ENCODE peak calls at places on chromosomes 4 and X, in seven cellular contexts. N is thyroid gland; F is Panc1; Z is endodermal cell; L is DND-41; P is tibial artery; G is effector memory CD4-positive, alpha-beta T cell. D is an unnamed sample.

GRCh38 chr4:153177841-153178240 is 26.4 kb upstream of the TRIM2 start:
- DNase-seq in N (no peak), F (no peak), Z (no peak), L (no peak), P (no peak), G (no peak), D (no peak)

GRCh38 chrX:154458116-154458953 is at the start of gene PLXNA3:
- DNase-seq in N (peak; percentile 34), F (no peak), Z (peak; percentile 68), L (peak; percentile 62), P (no peak), G (peak; percentile 54), D (no peak)

GRCh38 chrX:1027133-1027532 is 185.3 kb downstream of the CRLF2 start:
- DNase-seq in N (no peak), F (no peak), Z (no peak), L (no peak), P (no peak), G (no peak), D (no peak)

GRCh38 chr4:167239627-167240026 is 5.3 kb upstream of the SPOCK3 start:
- DNase-seq in N (no peak), F (no peak), Z (no peak), L (no peak), P (no peak), G (no peak), D (no peak)

GRCh38 chr4:124206779-124207605 is 505.5 kb downstream of the ANKRD50 start:
- DNase-seq in N (no peak), F (no peak), Z (no peak), L (no peak), P (no peak), G (no peak), D (peak; percentile 57)

GRCh38 chrX:129959493-129959832 is 23.0 kb upstream of the BCORL1 start:
- DNase-seq in N (no peak), F (no peak), Z (peak; percentile 59), L (no peak), P (no peak), G (no peak), D (no peak)

GRCh38 chr4:71292228-71292627 is 46.6 kb upstream of the SLC4A4 start:
- DNase-seq in N (no peak), F (no peak), Z (no peak), L (no peak), P (no peak), G (no peak), D (no peak)

GRCh38 chr4:17589355-17589754 is 12.4 kb downstream of the LAP3 start:
- DNase-seq in N (no peak), F (no peak), Z (no peak), L (no peak), P (no peak), G (no peak), D (no peak)

GRCh38 chr4:83783179-83783578 is 247.3 kb downstream of the GPAT3 start:
- DNase-seq in N (no peak), F (no peak), Z (no peak), L (no peak), P (no peak), G (no peak), D (no peak)
- H3K27me3 ChIP-seq in N (no peaks in the 10 kb centered on the region), F (no peaks in the 10 kb centered on the region), Z (no peaks in the 10 kb centered on the region), L (no peaks in the 10 kb centered on the region), P (no peaks in the 10 kb centered on the region), G (no peaks in the 10 kb centered on the region), D (no peaks in the 10 kb centered on the region)

GRCh38 chr4:118353452-118353851 is 649 bp upstream of the PRSS12 start:
- DNase-seq in N (no peak), F (no peak), Z (peak; percentile 55), L (no peak), P (no peak), G (no peak), D (no peak)

GRCh38 chr4:118350961-118351360 is 1.8 kb downstream of the PRSS12 start:
- DNase-seq in N (no peak), F (no peak), Z (no peak), L (no peak), P (no peak), G (no peak), D (no peak)

GRCh38 chr4:118352843-118353373 is at the start of gene PRSS12:
- DNase-seq in N (peak; percentile 66), F (no peak), Z (peak; percentile 95), L (no peak), P (no peak), G (peak; percentile 3), D (peak; percentile 43)

GRCh38 chr4:118354913-118355312 is 2.1 kb upstream of the PRSS12 start:
- DNase-seq in N (no peak), F (no peak), Z (no peak), L (no peak), P (no peak), G (no peak), D (no peak)

DNA sequence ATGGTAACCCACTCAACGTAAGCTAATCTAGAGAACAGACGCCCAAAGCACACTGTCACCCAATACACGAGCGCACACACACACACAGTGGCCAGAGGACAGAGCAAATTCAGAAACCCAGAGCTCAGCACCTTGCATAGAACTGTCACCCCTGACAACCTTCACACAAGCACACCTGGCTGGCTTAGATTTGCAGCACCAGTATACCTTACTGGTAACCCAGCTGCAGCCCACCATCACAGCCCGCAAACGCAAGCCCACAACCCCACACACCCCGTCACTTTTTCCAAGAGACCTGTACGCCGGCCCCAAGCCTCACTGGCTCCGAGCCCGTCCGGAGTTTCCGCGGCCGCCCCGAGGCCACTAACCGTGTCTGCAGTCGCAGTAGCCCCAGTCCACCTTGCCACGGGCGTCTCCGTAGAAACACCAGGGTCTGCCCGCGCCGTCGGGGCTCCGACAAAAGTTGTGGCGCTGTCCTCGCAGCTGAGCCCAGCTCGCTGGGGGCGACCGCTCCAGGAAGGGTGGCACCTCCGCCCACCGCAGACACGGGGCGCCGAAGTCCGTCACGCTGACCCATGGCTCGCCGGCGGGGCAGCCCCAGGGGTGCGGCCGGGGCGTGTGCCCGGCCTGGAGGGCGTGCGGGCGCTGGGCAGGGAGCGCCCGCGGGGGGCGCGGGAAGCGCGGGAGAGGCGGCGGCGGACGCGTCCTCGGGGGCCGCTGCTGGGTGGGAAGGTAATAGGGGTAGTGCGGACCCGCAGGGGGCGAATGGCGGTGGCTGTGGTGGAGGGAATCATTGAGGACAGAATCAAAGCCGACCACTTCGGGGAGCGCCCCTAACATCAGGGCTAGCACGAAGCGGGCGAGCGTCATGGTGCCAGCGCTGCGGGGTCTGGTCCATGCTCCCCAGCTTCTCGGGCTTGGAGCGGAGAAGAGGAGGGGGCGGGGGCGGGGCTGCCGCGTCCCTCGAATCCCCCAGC is 664 bp downstream of the PRSS12 start:
- DNase-seq in N (peak; percentile 29), F (no peak), Z (peak; percentile 84), L (no peak), P (no peak), G (no peak), D (peak; percentile 12)
- H3K4me3 ChIP-seq in N (no peak overlapping the region), F (peak overlapping the region; percentile 40), Z (peak overlapping the region; percentile 76), L (no peak overlapping the region), P (peak overlapping the region; percentile 31), G (peak overlapping the region; percentile 44), D (peak overlapping the region; percentile 68)

GRCh38 chrX:14504960-14505538 is 24.3 kb upstream of the GLRA2 start:
- DNase-seq in N (no peak), F (no peak), Z (no peak), L (no peak), P (no peak), G (no peak), D (no peak)
- H3K27ac ChIP-seq in N (no peak overlapping the region), F (no peak overlapping the region), Z (no peak overlapping the region), L (no peak overlapping the region), P (no peak overlapping the region), G (no peak overlapping the region), D (no peak overlapping the region)

DNA sequence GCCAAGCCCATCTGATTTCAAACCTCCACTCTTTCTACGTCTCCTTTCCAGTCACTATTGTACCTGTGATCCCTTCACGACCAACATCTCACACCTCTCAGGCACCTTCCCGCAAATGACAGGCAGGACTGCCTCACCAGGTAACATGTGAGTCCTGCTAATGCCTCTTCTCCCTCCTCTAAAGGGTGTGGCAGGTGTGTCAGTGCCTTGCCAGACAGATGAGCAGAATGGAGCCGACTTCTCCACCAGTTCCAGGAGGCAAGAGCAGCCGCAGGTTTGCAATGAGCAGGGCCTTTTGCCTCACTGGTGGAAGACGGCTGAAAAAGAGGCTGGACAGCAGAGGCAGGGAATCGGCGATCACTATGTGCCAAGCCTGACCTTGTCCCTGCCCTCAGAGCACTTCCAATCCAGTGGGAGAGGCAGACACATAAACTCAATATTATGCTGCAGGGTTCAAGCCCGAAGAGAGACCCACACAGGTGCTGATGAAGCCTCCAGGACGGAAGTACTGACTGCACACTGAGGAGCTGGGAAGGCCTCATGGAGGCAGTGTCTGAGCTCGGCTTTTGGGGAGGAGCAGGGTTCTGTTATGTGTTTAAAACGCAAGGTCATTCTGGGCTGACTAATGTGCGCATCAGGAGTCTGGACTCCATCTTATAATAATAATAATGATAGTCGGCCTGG is 57.9 kb downstream of the C4orf50 start:
- DNase-seq in N (no peak), F (no peak), Z (peak; percentile 37), L (no peak), P (no peak), G (no peak), D (no peak)
- H3K27me3 ChIP-seq in N (no peaks in the 10 kb centered on the region), F (no peaks in the 10 kb centered on the region), Z (no peaks in the 10 kb centered on the region), L (peaks cover 6% of the 10 kb centered on the region), P (peaks cover 43% of the 10 kb centered on the region), G (no peaks in the 10 kb centered on the region), D (no peaks in the 10 kb centered on the region)

DNA sequence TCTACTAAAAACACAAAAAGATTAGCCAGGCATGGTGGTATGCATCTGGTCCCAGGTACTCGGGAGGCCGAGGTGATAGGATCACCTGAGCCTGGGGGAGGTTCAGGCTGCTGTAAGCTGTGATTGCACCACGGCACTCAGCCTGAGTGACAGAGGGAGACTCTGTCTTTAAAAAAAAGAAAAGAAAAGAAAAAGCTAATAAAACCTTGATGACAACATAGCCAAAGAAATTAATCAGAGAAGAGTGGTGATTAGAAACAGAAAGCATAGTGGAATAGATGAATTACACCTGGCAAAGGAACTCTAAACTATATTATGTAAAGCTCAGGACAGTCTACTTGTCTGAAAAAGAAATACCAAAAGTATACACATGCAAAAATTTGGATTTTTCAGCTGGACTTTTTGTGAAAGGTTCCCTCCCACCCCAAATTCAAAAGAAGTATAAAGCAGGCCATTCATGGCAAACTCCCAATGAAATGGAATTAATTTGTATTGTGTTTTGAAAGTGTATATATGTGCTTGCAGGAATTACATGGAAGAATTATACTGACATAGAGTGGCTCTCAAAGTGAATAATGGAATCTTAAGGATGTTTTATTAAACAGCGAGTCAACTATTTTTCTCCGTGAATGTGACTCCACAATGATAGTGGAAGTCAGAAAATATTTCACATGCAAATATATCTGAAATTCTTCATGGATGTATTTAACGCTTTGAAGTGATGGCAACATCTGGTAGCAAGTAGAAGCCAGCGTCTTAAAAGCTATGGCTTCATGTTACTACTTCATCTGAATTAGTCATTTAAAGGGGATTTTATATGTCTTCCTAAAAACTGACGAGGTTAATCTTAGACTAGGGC is 22.1 kb downstream of the PLS3 start:
- DNase-seq in N (peak; percentile 84), F (no peak), Z (peak; percentile 89), L (no peak), P (no peak), G (no peak), D (no peak)
- H3K4me3 ChIP-seq in N (no peak overlapping the region), F (no peak overlapping the region), Z (no peak overlapping the region), L (no peak overlapping the region), P (peak overlapping the region; percentile 4), G (no peak overlapping the region), D (no peak overlapping the region)

DNA sequence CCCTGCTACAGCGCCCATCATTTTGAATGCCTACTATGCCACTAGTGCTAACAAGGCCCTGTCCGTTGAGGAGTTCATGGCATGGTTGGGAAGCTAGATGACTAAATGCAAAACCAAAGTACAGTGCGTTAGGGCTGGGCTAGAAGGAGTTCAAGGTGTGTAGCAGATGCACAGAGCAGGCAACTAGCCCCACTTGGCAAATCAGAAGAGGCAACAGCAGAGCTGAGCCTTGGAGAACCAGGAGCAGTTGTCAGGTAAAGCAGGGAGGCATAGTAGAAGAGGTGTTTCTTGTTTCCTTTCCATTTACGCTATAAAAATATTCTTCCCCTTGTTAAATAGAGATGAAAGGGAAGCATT is 146.6 kb upstream of the CPEB2 start:
- DNase-seq in N (no peak), F (no peak), Z (peak; percentile 17), L (no peak), P (no peak), G (no peak), D (no peak)
- H3K27ac ChIP-seq in N (peak overlapping the region; percentile 38), F (no peak overlapping the region), Z (no peak overlapping the region), L (no peak overlapping the region), P (peak overlapping the region; percentile 70), G (no peak overlapping the region), D (peak overlapping the region; percentile 88)